ENCODE peak calls at places on chromosomes 2 and 18, in five cellular contexts. K is mesothelial cell of epicardium; D is tibial nerve; I is CD8-positive, alpha-beta T cell; Q is endothelial cell. X is an unnamed sample.
A peak's percentile ranks its signal among the peaks of the same experiment; 100 is the strongest.

GRCh38 chr2:29013046-29013780 is 32.1 kb downstream of the TOGARAM2 start:
- DNase-seq in K (no peak), D (no peak), I (no peak), Q (no peak), X (no peak)

GRCh38 chr2:201171259-201171814 is 11.6 kb upstream of the CASP10 start:
- DNase-seq in K (no peak), D (no peak), I (no peak), Q (peak; percentile 17), X (no peak)

GRCh38 chr2:128535928-128536327 is 217.3 kb upstream of the HS6ST1 start:
- DNase-seq in K (no peak), D (no peak), I (no peak), Q (no peak), X (no peak)

GRCh38 chr2:175036582-175037018 is 31.4 kb upstream of the CHN1 start:
- DNase-seq in K (no peak), D (no peak), I (no peak), Q (no peak), X (peak; percentile 40)

GRCh38 chr2:157304811-157305712 is 20.6 kb downstream of the ERMN start:
- DNase-seq in K (no peak), D (no peak), I (no peak), Q (peak; percentile 9), X (no peak)

GRCh38 chr2:98564541-98565164 is 43.7 kb downstream of the COA5 start:
- DNase-seq in K (no peak), D (no peak), I (no peak), Q (no peak), X (no peak)

GRCh38 chr2:195094330-195094729 is 562.7 kb upstream of the SLC39A10 start:
- DNase-seq in K (no peak), D (no peak), I (no peak), Q (no peak), X (no peak)

GRCh38 chr18:63890226-63890949 is 2.9 kb downstream of the SERPINB2 start:
- DNase-seq in K (no peak), D (no peak), I (no peak), Q (no peak), X (no peak)

GRCh38 chr2:22291074-22291473 is 1093.9 kb upstream of the KLHL29 start:
- DNase-seq in K (no peak), D (no peak), I (no peak), Q (no peak), X (no peak)

GRCh38 chr2:126901459-126901858 is 2.8 kb downstream of the TEX51 start:
- DNase-seq in K (no peak), D (no peak), I (no peak), Q (no peak), X (no peak)

GRCh38 chr2:161237397-161238263 is 70.6 kb upstream of the PSMD14 start:
- DNase-seq in K (peak; percentile 22), D (peak; percentile 26), I (peak; percentile 16), Q (peak; percentile 45), X (peak; percentile 52)

GRCh38 chr18:23963443-23964185 is 50.9 kb upstream of the TTC39C start:
- DNase-seq in K (no peak), D (no peak), I (no peak), Q (no peak), X (no peak)

GRCh38 chr18:67010916-67011315 is 407.0 kb upstream of the CDH19 start:
- DNase-seq in K (no peak), D (no peak), I (no peak), Q (no peak), X (no peak)

GRCh38 chr18:9814431-9814830 is 71.3 kb upstream of the TXNDC2 start:
- DNase-seq in K (no peak), D (no peak), I (no peak), Q (no peak), X (no peak)

GRCh38 chr18:58532298-58532697 is 96.6 kb downstream of the ALPK2 start:
- DNase-seq in K (no peak), D (no peak), I (no peak), Q (no peak), X (no peak)

GRCh38 chr18:3104190-3105054 is 91.5 kb upstream of the LPIN2 start:
- DNase-seq in K (no peak), D (no peak), I (no peak), Q (no peak), X (no peak)

GRCh38 chr2:172552547-172553291 is 3.2 kb upstream of the PDK1 start:
- DNase-seq in K (no peak), D (no peak), I (no peak), Q (no peak), X (no peak)

GRCh38 chr2:98605076-98605475 is 3.2 kb downstream of the COA5 start:
- DNase-seq in K (no peak), D (no peak), I (no peak), Q (no peak), X (no peak)

GRCh38 chr18:62386091-62386490 is 61.0 kb downstream of the TNFRSF11A start:
- DNase-seq in K (no peak), D (no peak), I (no peak), Q (no peak), X (no peak)

GRCh38 chr18:21262979-21263378 is 20.9 kb downstream of the GREB1L start:
- DNase-seq in K (no peak), D (no peak), I (no peak), Q (peak; percentile 64), X (no peak)

GRCh38 chr2:190891370-190891769 is 10.7 kb downstream of the GLS start:
- DNase-seq in K (no peak), D (no peak), I (no peak), Q (no peak), X (peak; percentile 36)

GRCh38 chr2:231193216-231193615 is 5.2 kb upstream of the ARMC9 start:
- DNase-seq in K (no peak), D (no peak), I (no peak), Q (no peak), X (no peak)

GRCh38 chr2:6309415-6310185 is 556.1 kb downstream of the CMPK2 start:
- DNase-seq in K (no peak), D (no peak), I (no peak), Q (no peak), X (peak; percentile 59)

GRCh38 chr2:6308986-6309385 is 556.7 kb downstream of the CMPK2 start:
- DNase-seq in K (no peak), D (no peak), I (no peak), Q (no peak), X (no peak)

GRCh38 chr2:6312377-6312776 is 553.3 kb downstream of the CMPK2 start:
- DNase-seq in K (no peak), D (no peak), I (no peak), Q (no peak), X (no peak)

GRCh38 chr2:6310910-6311215 is 554.8 kb downstream of the CMPK2 start:
- DNase-seq in K (no peak), D (no peak), I (no peak), Q (no peak), X (no peak)

DNA sequence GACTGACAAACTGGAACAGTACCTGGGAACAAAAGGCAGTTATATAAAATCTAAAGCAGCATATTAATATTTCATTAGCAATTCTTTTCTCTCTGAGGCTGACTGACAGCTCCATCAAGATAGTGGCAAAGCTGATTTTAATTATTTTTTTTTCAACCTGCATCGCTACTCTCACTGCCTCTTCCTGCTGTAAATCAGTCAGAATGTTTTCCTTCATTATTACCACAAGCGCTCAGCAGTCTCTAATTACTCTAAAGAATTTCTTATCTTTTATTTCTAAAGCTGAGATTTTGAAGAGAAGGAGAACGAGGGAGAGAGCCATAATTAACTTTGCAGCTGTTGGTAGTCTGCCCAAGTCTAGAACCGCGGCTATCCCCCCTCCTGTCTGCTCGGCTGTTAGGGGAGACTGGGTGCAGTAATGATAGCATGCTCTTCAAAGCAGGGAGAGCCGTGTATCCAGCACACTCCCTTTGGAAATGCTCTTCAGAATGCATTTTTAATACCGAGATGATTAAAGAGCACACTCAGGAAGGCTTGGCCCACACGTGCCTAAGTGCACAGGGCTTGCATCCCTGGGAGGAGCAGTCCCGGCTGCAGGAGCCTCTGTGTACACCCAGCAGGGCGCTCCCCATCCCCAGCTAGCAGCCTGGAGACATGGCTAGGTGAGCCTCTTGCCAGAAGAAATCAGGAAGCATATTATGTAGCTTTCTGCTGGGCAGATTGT is 555.4 kb downstream of the CMPK2 start:
- DNase-seq in K (no peak), D (no peak), I (no peak), Q (no peak), X (no peak)
- TF ChIP-seq CTCF in K (no peak), D (no peak), I (no peak), Q (no peak), X (no peak)

DNA sequence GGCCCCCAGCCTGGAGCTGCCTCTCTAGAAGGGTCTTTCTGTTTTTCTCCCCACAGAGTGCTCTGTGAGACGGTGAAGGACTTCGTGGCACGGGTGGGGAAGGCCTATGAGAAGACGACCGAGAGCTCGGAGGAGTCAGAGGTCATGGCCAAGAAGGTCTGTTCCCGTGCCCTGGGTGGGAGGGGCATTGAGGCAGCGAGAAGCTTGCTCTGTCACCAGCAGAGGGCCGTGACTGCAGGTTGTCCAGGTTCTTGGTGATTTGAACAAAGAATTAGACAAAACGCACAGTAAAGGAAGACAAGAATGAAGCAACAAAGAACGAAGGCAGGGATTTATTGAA is 93.9 kb downstream of the DGKD start:
- DNase-seq in K (no peak), D (no peak), I (no peak), Q (peak; percentile 41), X (no peak)
- TF ChIP-seq CTCF in K (no peak), D (no peak), I (no peak), Q (no peak), X (no peak)

GRCh38 chr2:16613475-16613874 is 52.2 kb downstream of the CYRIA start:
- DNase-seq in K (no peak), D (no peak), I (no peak), Q (no peak), X (peak; percentile 45)
- TF ChIP-seq CTCF in K (peak; percentile 57), D (peak; percentile 28), I (no peak), Q (peak; percentile 21), X (peak; percentile 49)

DNA sequence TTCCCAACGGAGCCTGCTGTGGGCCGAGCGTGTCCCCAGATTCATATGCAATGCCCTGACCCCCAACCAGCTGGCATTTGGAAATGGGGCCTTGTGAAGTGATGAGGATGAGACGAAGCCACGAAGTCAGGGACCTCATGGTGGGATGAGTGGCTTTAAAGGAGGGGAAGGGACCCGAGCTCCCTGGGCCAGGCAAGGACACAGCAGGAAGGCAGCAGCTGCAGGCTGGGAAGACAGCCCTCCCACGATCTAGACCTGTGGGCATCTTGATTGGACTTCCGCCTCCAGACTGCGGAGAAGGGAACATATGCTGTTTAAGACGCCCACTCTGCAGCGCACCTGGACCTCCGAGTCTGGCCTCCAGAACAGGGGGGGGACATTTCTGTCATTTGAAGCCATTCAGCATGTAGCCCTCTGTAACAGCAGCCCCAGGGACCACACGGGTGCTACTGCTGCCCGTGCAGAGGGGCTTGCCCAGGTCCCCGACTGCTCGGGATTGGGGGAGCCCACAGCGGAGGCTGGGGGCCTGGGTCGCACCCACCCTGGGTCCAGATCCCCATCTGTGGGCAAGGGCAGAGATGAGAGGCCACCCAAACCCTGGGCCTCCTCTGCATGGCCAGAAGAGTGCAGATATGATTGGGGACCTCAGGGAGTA is 27.2 kb downstream of the KIF1A start:
- DNase-seq in K (peak; percentile 16), D (no peak), I (no peak), Q (no peak), X (no peak)
- TF ChIP-seq CTCF in K (no peak), D (no peak), I (no peak), Q (no peak), X (no peak)

GRCh38 chr18:57437782-57438668 is 2.9 kb downstream of the ONECUT2 start:
- DNase-seq in K (no peak), D (no peak), I (no peak), Q (peak; percentile 85), X (peak; percentile 84)
- TF ChIP-seq CTCF in K (peak; percentile 52), D (no peak), I (no peak), Q (peak; percentile 68), X (peak; percentile 13)

GRCh38 chr18:35143615-35144596 is 96.9 kb upstream of the ZNF397 start:
- DNase-seq in K (no peak), D (peak; percentile 68), I (no peak), Q (peak; percentile 55), X (peak; percentile 43)
- TF ChIP-seq CTCF in K (no peak), D (peak; percentile 69), I (no peak), Q (peak; percentile 35), X (peak; percentile 32)

X was measured in GM20000.